ENCODE peak calls at places on chromosome 21, in six cellular contexts. One of them, this sample, is unnamed.

GRCh38 chr21:43276811-43277210 is 108.0 kb downstream of the CRYAA start:
- DNase-seq in K562: no peak
- DNase-seq in H1: no peak
- DNase-seq in WTC11: no peak
- DNase-seq in A549: no peak
- DNase-seq in endothelial cell of umbilical vein: no peak
- DNase-seq in this sample: no peak

GRCh38 chr21:33949516-33950424 is 34.2 kb upstream of the ATP5PO start:
- DNase-seq in H1: no peak
- DNase-seq in A549: no peak
- DNase-seq in endothelial cell of umbilical vein: no peak
- DNase-seq in K562: no peak
- DNase-seq in WTC11: no peak
- DNase-seq in this sample: no peak

GRCh38 chr21:40339050-40339449 is 471.8 kb downstream of the PCP4 start:
- DNase-seq in endothelial cell of umbilical vein: no peak
- DNase-seq in WTC11: no peak
- DNase-seq in K562: no peak
- DNase-seq in H1: no peak
- DNase-seq in A549: no peak
- DNase-seq in this sample: no peak

GRCh38 chr21:32253215-32253641 is 25.6 kb downstream of the MIS18A start:
- DNase-seq in A549: no peak
- DNase-seq in K562: no peak
- DNase-seq in H1: no peak
- DNase-seq in endothelial cell of umbilical vein: no peak
- DNase-seq in WTC11: no peak
- DNase-seq in this sample: no peak

GRCh38 chr21:32102426-32102825 is 176.4 kb downstream of the MIS18A start:
- DNase-seq in H1: no peak
- DNase-seq in endothelial cell of umbilical vein: no peak
- DNase-seq in K562: no peak
- DNase-seq in A549: no peak
- DNase-seq in WTC11: no peak
- DNase-seq in this sample: no peak

GRCh38 chr21:45868086-45868485 is 113.5 kb upstream of the COL6A1 start:
- DNase-seq in A549: no peak
- DNase-seq in K562: no peak
- DNase-seq in WTC11: no peak
- DNase-seq in endothelial cell of umbilical vein: no peak
- DNase-seq in H1: no peak
- DNase-seq in this sample: no peak

GRCh38 chr21:36735724-36736310 is 36.9 kb downstream of the SIM2 start:
- DNase-seq in K562: no peak
- DNase-seq in WTC11: no peak
- DNase-seq in endothelial cell of umbilical vein: no peak
- DNase-seq in H1: no peak
- DNase-seq in A549: no peak
- DNase-seq in this sample: no peak

GRCh38 chr21:37006521-37007291 is at the start of gene RIPPLY3:
- DNase-seq in A549: peak; percentile 29
- DNase-seq in WTC11: peak; percentile 59
- DNase-seq in H1: no peak
- DNase-seq in K562: no peak
- DNase-seq in endothelial cell of umbilical vein: no peak
- DNase-seq in this sample: no peak

GRCh38 chr21:28473530-28474225 is 519.0 kb downstream of the LTN1 start:
- DNase-seq in H1: no peak
- DNase-seq in WTC11: no peak
- DNase-seq in endothelial cell of umbilical vein: no peak
- DNase-seq in A549: no peak
- DNase-seq in K562: no peak
- DNase-seq in this sample: no peak

GRCh38 chr21:32411366-32412161 is 942 bp upstream of the EVA1C start:
- DNase-seq in endothelial cell of umbilical vein: peak; percentile 57
- DNase-seq in H1: no peak
- DNase-seq in WTC11: peak; percentile 51
- DNase-seq in K562: peak; percentile 58
- DNase-seq in A549: peak; percentile 40
- DNase-seq in this sample: no peak

GRCh38 chr21:28090546-28090945 is 902.1 kb downstream of the LTN1 start:
- DNase-seq in K562: no peak
- DNase-seq in WTC11: no peak
- DNase-seq in H1: no peak
- DNase-seq in endothelial cell of umbilical vein: no peak
- DNase-seq in A549: no peak
- DNase-seq in this sample: no peak

GRCh38 chr21:42641311-42642218 is 11.9 kb upstream of the PDE9A start:
- DNase-seq in K562: no peak
- DNase-seq in H1: no peak
- DNase-seq in endothelial cell of umbilical vein: no peak
- DNase-seq in A549: no peak
- DNase-seq in WTC11: no peak
- DNase-seq in this sample: no peak

GRCh38 chr21:34116569-34116968 is 43.2 kb downstream of the MRPS6 start:
- DNase-seq in A549: no peak
- DNase-seq in endothelial cell of umbilical vein: no peak
- DNase-seq in H1: no peak
- DNase-seq in WTC11: no peak
- DNase-seq in K562: no peak
- DNase-seq in this sample: peak; percentile 18

GRCh38 chr21:42532466-42533181 is 19.0 kb downstream of the SLC37A1 start:
- DNase-seq in WTC11: no peak
- DNase-seq in endothelial cell of umbilical vein: no peak
- DNase-seq in H1: no peak
- DNase-seq in A549: no peak
- DNase-seq in K562: no peak
- DNase-seq in this sample: no peak

GRCh38 chr21:21921410-21922232 is 923.4 kb downstream of the NCAM2 start:
- DNase-seq in A549: peak; percentile 3
- DNase-seq in K562: peak; percentile 13
- DNase-seq in WTC11: no peak
- DNase-seq in H1: no peak
- DNase-seq in endothelial cell of umbilical vein: no peak
- DNase-seq in this sample: no peak

GRCh38 chr21:25639922-25640670 is 1.0 kb downstream of the JAM2 start:
- DNase-seq in H1: no peak
- DNase-seq in WTC11: peak; percentile 55
- DNase-seq in endothelial cell of umbilical vein: peak; percentile 21
- DNase-seq in A549: no peak
- DNase-seq in K562: no peak
- DNase-seq in this sample: no peak
- TF ChIP-seq JUN in H1: no peak
- TF ChIP-seq JUN in WTC11: no peak
- TF ChIP-seq JUN in endothelial cell of umbilical vein: no peak
- TF ChIP-seq JUN in A549: no peak
- TF ChIP-seq JUN in K562: no peak
- TF ChIP-seq JUN in this sample: no peak

GRCh38 chr21:35428041-35428400 is 378.9 kb upstream of the RUNX1 start:
- DNase-seq in A549: no peak
- DNase-seq in WTC11: no peak
- DNase-seq in K562: no peak
- DNase-seq in endothelial cell of umbilical vein: no peak
- DNase-seq in H1: no peak
- DNase-seq in this sample: no peak

GRCh38 chr21:35426897-35427296 is 377.8 kb upstream of the RUNX1 start:
- DNase-seq in K562: no peak
- DNase-seq in A549: no peak
- DNase-seq in H1: no peak
- DNase-seq in endothelial cell of umbilical vein: no peak
- DNase-seq in WTC11: no peak
- DNase-seq in this sample: no peak

GRCh38 chr21:35428927-35429326 is 379.8 kb upstream of the RUNX1 start:
- DNase-seq in endothelial cell of umbilical vein: no peak
- DNase-seq in A549: no peak
- DNase-seq in K562: no peak
- DNase-seq in H1: no peak
- DNase-seq in WTC11: no peak
- DNase-seq in this sample: no peak

GRCh38 chr21:35427320-35428040 is 378.4 kb upstream of the RUNX1 start:
- DNase-seq in H1: no peak
- DNase-seq in K562: no peak
- DNase-seq in endothelial cell of umbilical vein: no peak
- DNase-seq in WTC11: no peak
- DNase-seq in A549: no peak
- DNase-seq in this sample: no peak

GRCh38 chr21:35428489-35428888 is 379.4 kb upstream of the RUNX1 start:
- DNase-seq in A549: no peak
- DNase-seq in K562: no peak
- DNase-seq in endothelial cell of umbilical vein: no peak
- DNase-seq in WTC11: peak; percentile 14
- DNase-seq in H1: no peak
- DNase-seq in this sample: no peak
- TF ChIP-seq JUN in A549: no peak
- TF ChIP-seq JUN in K562: no peak
- TF ChIP-seq JUN in endothelial cell of umbilical vein: no peak
- TF ChIP-seq JUN in WTC11: no peak
- TF ChIP-seq JUN in H1: no peak
- TF ChIP-seq JUN in this sample: no peak

DNA sequence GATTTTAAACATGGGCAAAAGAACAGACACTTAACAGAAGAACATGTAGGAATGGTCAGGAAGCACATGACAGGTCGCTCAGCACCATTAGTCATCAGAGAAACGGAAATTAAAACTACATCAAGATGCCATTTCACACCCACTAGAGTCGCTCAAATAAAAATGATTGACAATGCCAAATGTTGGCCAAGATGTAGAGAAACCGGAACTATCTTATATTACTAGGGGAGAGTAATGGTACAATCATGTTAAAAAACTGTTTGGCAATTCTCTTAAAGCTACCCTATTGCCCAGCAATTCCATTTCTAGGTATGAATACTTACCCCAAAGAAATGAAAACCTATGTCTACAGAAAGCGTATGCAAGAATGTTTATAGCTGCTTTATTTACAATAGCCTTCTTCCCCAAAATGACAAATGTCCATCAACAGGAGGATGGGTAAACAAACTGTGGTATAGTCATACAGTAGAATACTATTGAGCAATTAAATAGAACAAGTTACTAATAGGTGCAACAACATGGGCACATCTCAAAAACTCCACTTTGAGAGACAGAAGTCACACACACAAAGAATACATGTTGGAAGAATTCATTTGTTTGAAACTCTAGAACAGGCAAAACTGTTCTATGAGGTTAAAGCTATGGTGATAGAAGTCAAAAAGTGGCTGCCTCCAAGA is 92.8 kb downstream of the ETS2 start:
- DNase-seq in WTC11: no peak
- DNase-seq in endothelial cell of umbilical vein: peak; percentile 32
- DNase-seq in K562: no peak
- DNase-seq in A549: no peak
- DNase-seq in H1: no peak
- DNase-seq in this sample: no peak
- TF ChIP-seq JUN in WTC11: no peak
- TF ChIP-seq JUN in endothelial cell of umbilical vein: peak; percentile 28
- TF ChIP-seq JUN in K562: no peak
- TF ChIP-seq JUN in A549: no peak
- TF ChIP-seq JUN in H1: no peak
- TF ChIP-seq JUN in this sample: no peak

DNA sequence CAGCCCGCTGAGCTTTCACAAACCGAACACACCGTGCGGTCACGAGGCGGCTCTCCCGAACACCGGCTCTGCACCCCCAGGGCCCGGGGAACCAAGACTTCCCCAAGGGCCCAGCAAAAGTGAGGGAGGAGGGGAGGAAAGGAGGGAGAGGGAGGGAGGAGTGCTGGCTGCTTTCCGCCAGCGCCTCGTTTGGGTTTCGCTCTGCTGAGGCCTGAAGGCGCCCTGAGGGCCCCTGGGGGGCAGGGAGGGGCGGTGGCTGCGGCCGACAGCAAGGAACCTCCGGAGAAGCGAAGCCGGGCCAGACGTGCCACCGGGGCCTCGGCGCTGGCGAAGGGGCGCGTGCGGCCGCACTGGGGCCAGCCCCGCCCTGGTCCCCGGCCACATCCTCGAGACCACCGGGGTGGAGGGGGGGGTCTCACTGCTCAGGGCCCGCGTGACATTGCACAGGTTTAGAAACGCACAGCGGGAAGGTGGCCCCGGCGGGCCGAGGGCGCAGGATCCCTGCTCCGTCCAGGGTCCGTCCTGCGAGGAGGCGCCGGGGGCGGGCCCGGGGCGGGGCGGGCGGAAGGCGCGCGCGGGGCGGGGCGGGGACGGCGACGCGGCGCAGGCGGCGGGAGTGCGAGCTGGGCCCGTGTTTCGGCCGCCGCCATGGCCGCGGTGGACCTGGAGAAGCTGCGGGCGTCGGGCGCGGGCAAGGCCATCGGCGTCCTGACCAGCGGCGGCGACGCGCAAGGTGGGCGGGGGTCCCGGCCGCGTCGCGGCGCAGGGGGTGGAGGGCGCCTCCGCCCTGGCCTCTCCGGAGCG is at the start of gene PFKL:
- DNase-seq in H1: peak; percentile 29
- DNase-seq in WTC11: peak; percentile 60
- DNase-seq in endothelial cell of umbilical vein: peak; percentile 38
- DNase-seq in A549: peak; percentile 44
- DNase-seq in K562: peak; percentile 94
- DNase-seq in this sample: peak; percentile 24
- TF ChIP-seq JUN in H1: no peak
- TF ChIP-seq JUN in WTC11: no peak
- TF ChIP-seq JUN in endothelial cell of umbilical vein: no peak
- TF ChIP-seq JUN in A549: peak; percentile 47
- TF ChIP-seq JUN in K562: peak; percentile 52
- TF ChIP-seq JUN in this sample: no peak